ENCODE peak calls at places on chromosomes 3 and 15, in eight cellular contexts. F is Peyer's patch; W is upper lobe of right lung; Z is M059J; H is foreskin fibroblast; R is body of pancreas; N is stimulated activated CD8-positive, alpha-beta memory T cell treated with anti-CD3 and anti-CD28 coated beads, Interleukin-2, amount 100 ng/mL, for 1 hour; M is anterior cingulate cortex. O is an unnamed sample.

GRCh38 chr15:68218847-68219798 is 10.4 kb downstream of the CLN6 start:
- DNase-seq in R (no peak), N (no peak), M (no peak), Z (no peak), H (no peak), F (peak), W (no peak), O (no peak)

GRCh38 chr3:53100818-53101466 is 29.3 kb downstream of the RFT1 start:
- DNase-seq in W (no peak), R (no peak), Z (no peak), F (no peak), N (no peak), M (no peak), H (no peak), O (no peak)

GRCh38 chr3:176190755-176191154 is 1006.5 kb downstream of the TBL1XR1 start:
- DNase-seq in Z (no peak), H (no peak), M (no peak), N (no peak), W (no peak), R (no peak), F (no peak), O (no peak)

GRCh38 chr15:82850731-82851130 is 41.3 kb downstream of the WHAMM start:
- DNase-seq in Z (no peak), M (no peak), N (no peak), W (no peak), R (peak), F (no peak), H (peak), O (no peak)

GRCh38 chr15:85667491-85668424 is 127.0 kb downstream of the KLHL25 start:
- DNase-seq in H (peak), W (no peak), R (peak), Z (peak), F (no peak), N (peak), M (no peak), O (no peak)

GRCh38 chr3:43953814-43954241 is 263.1 kb downstream of the ABHD5 start:
- DNase-seq in R (no peak), F (peak), W (no peak), N (no peak), M (no peak), H (peak), Z (peak), O (no peak)

GRCh38 chr15:98121514-98121913 is 161.0 kb downstream of the ARRDC4 start:
- DNase-seq in M (no peak), H (no peak), F (no peak), Z (no peak), W (no peak), N (no peak), R (no peak), O (no peak)

GRCh38 chr15:70328137-70329115 is 230.7 kb upstream of the TLE3 start:
- DNase-seq in R (peak), H (no peak), W (no peak), Z (peak), M (no peak), F (peak), N (no peak), O (peak)

GRCh38 chr3:160400048-160400630 is 689 bp downstream of the SMC4 start:
- DNase-seq in W (peak), Z (peak), H (peak), M (no peak), F (peak), N (no peak), R (peak), O (no peak)

GRCh38 chr15:90871716-90872480 is 3.5 kb downstream of the FURIN start:
- DNase-seq in N (no peak), M (no peak), W (no peak), Z (no peak), H (no peak), F (no peak), R (peak), O (no peak)

GRCh38 chr3:183897606-183898384 is 13.1 kb upstream of the PARL start:
- DNase-seq in H (no peak), N (no peak), M (no peak), W (no peak), Z (no peak), F (no peak), R (no peak), O (no peak)

GRCh38 chr3:185393055-185393454 is 30.1 kb downstream of the MAP3K13 start:
- DNase-seq in R (no peak), M (no peak), F (no peak), W (no peak), H (no peak), N (no peak), Z (no peak), O (no peak)

GRCh38 chr3:146560678-146561077 is 16.3 kb upstream of the PLSCR1 start:
- DNase-seq in F (no peak), M (no peak), N (no peak), Z (no peak), H (no peak), W (no peak), R (no peak), O (no peak)

GRCh38 chr3:72260590-72260914 is 475.6 kb upstream of the PROK2 start:
- DNase-seq in N (no peak), W (no peak), F (no peak), R (no peak), M (no peak), Z (no peak), H (no peak), O (no peak)

GRCh38 chr3:113097821-113098516 is 107.2 kb downstream of the GTPBP8 start:
- DNase-seq in Z (peak), N (no peak), R (no peak), H (peak), F (no peak), M (no peak), W (no peak), O (no peak)

GRCh38 chr3:187997490-187997889 is 156.5 kb upstream of the LPP start:
- DNase-seq in M (no peak), F (no peak), R (no peak), W (no peak), H (no peak), Z (no peak), N (no peak), O (no peak)

GRCh38 chr15:70033529-70034140 is 64.1 kb downstream of the TLE3 start:
- DNase-seq in Z (peak), W (no peak), M (no peak), F (peak), N (no peak), R (no peak), H (peak), O (no peak)

GRCh38 chr15:83248151-83248851 is 36.2 kb downstream of the BNC1 start:
- DNase-seq in W (no peak), M (no peak), H (peak), Z (peak), R (peak), N (no peak), F (no peak), O (peak)

GRCh38 chr3:136544532-136544931 is 207.6 kb downstream of the STAG1 start:
- DNase-seq in R (no peak), H (peak), W (no peak), N (no peak), M (no peak), Z (peak), F (no peak), O (no peak)

GRCh38 chr3:127217594-127218456 is 24.9 kb downstream of the PRR23E start:
- DNase-seq in W (no peak), M (no peak), N (no peak), H (peak), Z (peak), F (no peak), R (no peak), O (no peak)

O was measured in midbrain.